ENCODE peak calls at places on chromosomes 2 and 18, in seven cellular contexts. U, X, M, Y, E, F and W are unnamed samples.

GRCh38 chr2:226916662-226917061 is 80.8 kb downstream of the RHBDD1 start:
- DNase-seq in E (no peak), F (no peak), M (no peak), U (no peak), X (no peak), Y (no peak), W (no peak)

GRCh38 chr2:73176205-73176880 is 26.0 kb upstream of the NOTO start:
- DNase-seq in U (peak; percentile 41), Y (no peak), F (peak; percentile 53), E (no peak), X (peak; percentile 53), M (no peak), W (no peak)

GRCh38 chr18:52422985-52423601 is 83.1 kb downstream of the DCC start:
- DNase-seq in Y (no peak), E (no peak), M (no peak), U (no peak), X (no peak), F (no peak), W (no peak)

GRCh38 chr2:33617401-33617800 is 18.3 kb upstream of the FAM98A start:
- DNase-seq in X (no peak), F (no peak), M (no peak), Y (no peak), E (no peak), U (no peak), W (no peak)

GRCh38 chr2:156191547-156191946 is 141.0 kb downstream of the NR4A2 start:
- DNase-seq in E (no peak), U (peak; percentile 13), M (no peak), F (no peak), X (no peak), Y (no peak), W (no peak)

GRCh38 chr2:69975853-69976462 is 14.5 kb upstream of the ASPRV1 start:
- DNase-seq in E (peak; percentile 43), Y (no peak), M (no peak), U (no peak), X (peak; percentile 48), F (no peak), W (no peak)

GRCh38 chr18:22946841-22947240 is 13.7 kb downstream of the RBBP8 start:
- DNase-seq in F (no peak), M (peak; percentile 16), X (no peak), U (no peak), Y (no peak), E (no peak), W (no peak)

GRCh38 chr2:219736196-219736595 is 108.8 kb downstream of the SLC4A3 start:
- DNase-seq in M (peak; percentile 81), E (no peak), Y (no peak), X (no peak), F (no peak), U (peak; percentile 87), W (no peak)

GRCh38 chr2:174924061-174924693 is 81.0 kb downstream of the CHN1 start:
- DNase-seq in U (no peak), E (no peak), F (no peak), M (no peak), X (no peak), Y (no peak), W (no peak)

GRCh38 chr2:43737097-43737854 is 36.6 kb upstream of the DYNC2LI1 start:
- DNase-seq in U (peak; percentile 88), E (peak; percentile 79), M (peak; percentile 90), Y (no peak), X (no peak), F (no peak), W (no peak)

GRCh38 chr2:30204281-30204680 is 27.1 kb upstream of the LBH start:
- DNase-seq in F (no peak), X (no peak), M (no peak), Y (no peak), U (no peak), E (no peak), W (no peak)

GRCh38 chr2:30203156-30203555 is 28.2 kb upstream of the LBH start:
- DNase-seq in E (no peak), M (no peak), Y (no peak), U (no peak), F (no peak), X (no peak), W (no peak)

GRCh38 chr2:30208453-30208852 is 22.9 kb upstream of the LBH start:
- DNase-seq in E (peak; percentile 75), Y (no peak), M (peak; percentile 82), X (peak; percentile 48), F (peak; percentile 63), U (peak; percentile 87), W (peak; percentile 67)

GRCh38 chr2:30206461-30207430 is 24.6 kb upstream of the LBH start:
- DNase-seq in E (no peak), F (no peak), M (no peak), X (no peak), Y (no peak), U (no peak), W (no peak)

GRCh38 chr2:30205456-30205855 is 25.9 kb upstream of the LBH start:
- DNase-seq in E (no peak), M (no peak), X (no peak), F (no peak), U (no peak), Y (no peak), W (no peak)
- H3K4me3 ChIP-seq in E (no peak overlapping the region), M (no peak overlapping the region), X (no peak overlapping the region), F (no peak overlapping the region), U (no peak overlapping the region), Y (no peak overlapping the region), W (no peak overlapping the region)

GRCh38 chr2:196592331-196592911 is 47.1 kb upstream of the CCDC150 start:
- DNase-seq in E (no peak), X (peak; percentile 59), M (peak; percentile 49), Y (no peak), F (no peak), U (peak; percentile 48), W (no peak)
- TF ChIP-seq CTCF in E (no peak), X (peak; percentile 15), M (no peak), Y (no peak), F (no peak), U (peak; percentile 18), W (no peak)

GRCh38 chr2:40418614-40419013 is 33.3 kb downstream of the SLC8A1 start:
- DNase-seq in M (peak; percentile 14), E (no peak), X (no peak), F (no peak), Y (no peak), U (no peak), W (no peak)

GRCh38 chr2:40416486-40416885 is 35.4 kb downstream of the SLC8A1 start:
- DNase-seq in X (no peak), U (no peak), M (peak; percentile 54), F (no peak), Y (no peak), E (no peak), W (no peak)

GRCh38 chr2:40420478-40420877 is 31.4 kb downstream of the SLC8A1 start:
- DNase-seq in Y (no peak), U (no peak), M (no peak), X (no peak), E (no peak), F (no peak), W (no peak)

DNA sequence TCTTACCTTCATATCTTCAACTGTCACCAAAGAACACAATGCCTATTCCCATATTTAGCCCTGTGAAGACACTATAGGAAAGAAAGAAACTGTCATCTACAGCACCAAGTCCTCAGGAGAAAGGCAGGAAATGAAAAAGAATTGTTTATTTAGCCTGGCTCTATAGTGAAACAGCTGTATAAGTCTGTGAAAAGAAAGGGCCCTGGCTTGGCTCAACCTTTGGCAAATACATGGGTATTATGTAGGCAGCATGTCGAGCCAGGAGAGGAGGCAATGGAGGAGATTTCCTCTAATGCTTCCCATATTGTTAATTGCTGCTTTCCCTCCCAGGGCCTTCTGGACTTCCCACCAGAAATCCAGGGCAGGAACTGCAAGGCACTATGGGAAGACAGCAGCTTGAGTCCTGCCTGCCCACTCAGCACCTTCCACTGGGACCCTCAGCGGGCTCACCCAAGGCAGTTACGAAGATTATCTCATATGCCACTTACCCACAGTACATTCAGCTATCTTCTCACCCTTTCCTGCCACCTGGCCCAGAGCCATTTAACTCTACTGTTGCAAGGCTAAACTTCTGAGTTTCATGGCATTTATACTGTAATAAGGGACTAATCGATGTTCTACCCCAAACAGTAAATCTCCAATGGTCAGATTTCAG is 30.1 kb downstream of the SLC8A1 start:
- DNase-seq in F (no peak), X (no peak), Y (no peak), M (peak; percentile 33), U (no peak), E (no peak), W (no peak)
- H3K27ac ChIP-seq in F (no peak overlapping the region), X (no peak overlapping the region), Y (no peak overlapping the region), M (peak overlapping the region; percentile 0), U (peak overlapping the region; percentile 69), E (no peak overlapping the region), W (no peak overlapping the region)

GRCh38 chr18:48975221-48975816 is 24.6 kb upstream of the SMAD7 start:
- DNase-seq in U (no peak), F (no peak), Y (no peak), E (no peak), X (peak; percentile 41), M (no peak), W (no peak)
- H3K4me3 ChIP-seq in U (peak overlapping the region; percentile 57), F (peak overlapping the region; percentile 79), Y (peak overlapping the region; percentile 68), E (peak overlapping the region; percentile 67), X (peak overlapping the region; percentile 64), M (peak overlapping the region; percentile 76), W (peak overlapping the region; percentile 75)

GRCh38 chr2:14642499-14642898 is 10.0 kb downstream of the LRATD1 start:
- DNase-seq in Y (no peak), E (no peak), F (no peak), X (no peak), M (no peak), U (no peak), W (no peak)
- TF ChIP-seq CTCF in Y (peak; percentile 25), E (no peak), F (no peak), X (no peak), M (no peak), U (no peak), W (no peak)